ENCODE peak calls at places on chromosomes 6 and 20, in ten cellular contexts. B, Z, H, S, A, D, J, O, I and U are unnamed samples.

GRCh38 chr20:34037121-34037520 is 43.4 kb downstream of the RALY start:
- DNase-seq in B (peak; percentile 71), Z (no peak), H (peak; percentile 11), S (no peak), A (peak; percentile 22), D (no peak), J (no peak), O (no peak), I (no peak), U (no peak)

GRCh38 chr6:158770948-158771347 is 48.2 kb downstream of the EZR start:
- DNase-seq in B (no peak), Z (no peak), H (no peak), S (no peak), A (no peak), D (no peak), J (peak; percentile 34), O (peak; percentile 8), I (no peak), U (no peak)

GRCh38 chr6:40789143-40789764 is 202.1 kb upstream of the LRFN2 start:
- DNase-seq in B (peak; percentile 29), Z (no peak), H (no peak), S (no peak), A (peak; percentile 7), D (no peak), J (no peak), O (no peak), I (no peak), U (no peak)

GRCh38 chr6:82331031-82331773 is 32.4 kb upstream of the TPBG start:
- DNase-seq in B (no peak), Z (peak; percentile 94), H (no peak), S (no peak), A (no peak), D (no peak), J (no peak), O (peak; percentile 9), I (peak; percentile 64), U (no peak)

GRCh38 chr6:139925894-139926641 is 551.6 kb upstream of the CITED2 start:
- DNase-seq in B (no peak), Z (peak; percentile 23), H (peak; percentile 10), S (no peak), A (no peak), D (no peak), J (no peak), O (peak; percentile 68), I (no peak), U (peak; percentile 55)

GRCh38 chr6:12115492-12115891 is 103.4 kb downstream of the HIVEP1 start:
- DNase-seq in B (no peak), Z (no peak), H (no peak), S (no peak), A (no peak), D (peak; percentile 38), J (no peak), O (no peak), I (no peak), U (no peak)

GRCh38 chr6:25253371-25253770 is 25.8 kb upstream of the CARMIL1 start:
- DNase-seq in B (no peak), Z (no peak), H (no peak), S (no peak), A (no peak), D (no peak), J (peak; percentile 88), O (no peak), I (no peak), U (no peak)

GRCh38 chr6:4870821-4871494 is 94.8 kb downstream of the CDYL start:
- DNase-seq in B (no peak), Z (peak; percentile 23), H (no peak), S (no peak), A (no peak), D (no peak), J (no peak), O (no peak), I (no peak), U (no peak)

GRCh38 chr6:110541701-110542309 is 65.4 kb upstream of the SLC22A16 start:
- DNase-seq in B (no peak), Z (no peak), H (no peak), S (no peak), A (no peak), D (no peak), J (no peak), O (no peak), I (no peak), U (no peak)

GRCh38 chr6:56073315-56073714 is 174.1 kb downstream of the COL21A1 start:
- DNase-seq in B (no peak), Z (peak; percentile 36), H (no peak), S (no peak), A (no peak), D (no peak), J (no peak), O (no peak), I (no peak), U (no peak)

GRCh38 chr6:2109796-2110195 is 135.6 kb downstream of the GMDS start:
- DNase-seq in B (no peak), Z (no peak), H (no peak), S (no peak), A (no peak), D (no peak), J (peak; percentile 60), O (no peak), I (no peak), U (no peak)

GRCh38 chr6:126015869-126016268 is 29.5 kb downstream of the TRMT11 start:
- DNase-seq in B (no peak), Z (peak; percentile 45), H (no peak), S (no peak), A (no peak), D (no peak), J (no peak), O (no peak), I (peak; percentile 14), U (no peak)

GRCh38 chr6:166381733-166382499 is 824 bp downstream of the MPC1 start:
- DNase-seq in B (peak; percentile 88), Z (peak; percentile 33), H (peak; percentile 94), S (peak; percentile 40), A (peak; percentile 56), D (peak; percentile 80), J (peak; percentile 85), O (peak; percentile 91), I (peak; percentile 44), U (peak; percentile 29)

GRCh38 chr6:113009682-113010081 is 662.6 kb downstream of the RFPL4B start:
- DNase-seq in B (no peak), Z (no peak), H (no peak), S (no peak), A (no peak), D (no peak), J (no peak), O (no peak), I (no peak), U (no peak)

GRCh38 chr20:11311659-11312058 is 606.0 kb upstream of the BTBD3 start:
- DNase-seq in B (no peak), Z (no peak), H (no peak), S (no peak), A (no peak), D (no peak), J (no peak), O (no peak), I (no peak), U (no peak)

GRCh38 chr20:13025181-13025580 is 16.4 kb downstream of the SPTLC3 start:
- DNase-seq in B (no peak), Z (no peak), H (no peak), S (no peak), A (no peak), D (no peak), J (no peak), O (no peak), I (no peak), U (no peak)

GRCh38 chr20:50558483-50558925 is 48.3 kb downstream of the PTPN1 start:
- DNase-seq in B (no peak), Z (peak; percentile 91), H (no peak), S (no peak), A (no peak), D (no peak), J (no peak), O (no peak), I (peak; percentile 96), U (no peak)

GRCh38 chr6:134619789-134620188 is 301.9 kb upstream of the SGK1 start:
- DNase-seq in B (no peak), Z (peak; percentile 71), H (no peak), S (no peak), A (no peak), D (no peak), J (no peak), O (no peak), I (no peak), U (no peak)

GRCh38 chr6:43912598-43913387 is 142.8 kb downstream of the VEGFA start:
- DNase-seq in B (no peak), Z (no peak), H (no peak), S (no peak), A (no peak), D (no peak), J (no peak), O (no peak), I (no peak), U (no peak)

GRCh38 chr6:40160826-40161225 is 226.6 kb upstream of the MOCS1 start:
- DNase-seq in B (no peak), Z (peak; percentile 30), H (no peak), S (no peak), A (no peak), D (no peak), J (peak; percentile 72), O (peak; percentile 32), I (peak; percentile 30), U (no peak)

GRCh38 chr20:62208061-62208804 is 11.8 kb downstream of the HRH3 start:
- DNase-seq in B (no peak), Z (no peak), H (no peak), S (no peak), A (no peak), D (no peak), J (no peak), O (no peak), I (no peak), U (no peak)

GRCh38 chr6:117200067-117200466 is 65.3 kb upstream of the VGLL2 start:
- DNase-seq in B (no peak), Z (no peak), H (peak; percentile 5), S (no peak), A (no peak), D (no peak), J (no peak), O (no peak), I (no peak), U (no peak)

GRCh38 chr6:108097882-108098281 is 23.3 kb upstream of the OSTM1 start:
- DNase-seq in B (no peak), Z (no peak), H (no peak), S (no peak), A (no peak), D (no peak), J (no peak), O (no peak), I (no peak), U (no peak)

GRCh38 chr6:101231606-101232235 is 161.8 kb upstream of the GRIK2 start:
- DNase-seq in B (no peak), Z (no peak), H (no peak), S (no peak), A (no peak), D (no peak), J (no peak), O (no peak), I (no peak), U (no peak)

GRCh38 chr6:147852772-147853171 is 344.3 kb downstream of the SAMD5 start:
- DNase-seq in B (no peak), Z (peak; percentile 7), H (no peak), S (no peak), A (no peak), D (no peak), J (no peak), O (no peak), I (no peak), U (no peak)

GRCh38 chr6:111793711-111794111 is 79.5 kb downstream of the FYN start:
- DNase-seq in B (peak; percentile 66), Z (no peak), H (no peak), S (no peak), A (peak; percentile 41), D (no peak), J (no peak), O (no peak), I (no peak), U (no peak)

GRCh38 chr6:134821914-134822862 is 127.7 kb downstream of the ALDH8A1 start:
- DNase-seq in B (no peak), Z (peak; percentile 84), H (no peak), S (no peak), A (no peak), D (no peak), J (no peak), O (no peak), I (no peak), U (no peak)

GRCh38 chr6:136253734-136254133 is 3.6 kb upstream of the MTFR2 start:
- DNase-seq in B (no peak), Z (no peak), H (no peak), S (no peak), A (no peak), D (no peak), J (no peak), O (no peak), I (no peak), U (no peak)